ENCODE peak calls at places on chromosomes 12 and 14, in ten cellular contexts. One of them, this sample, is unnamed.

GRCh38 chr12:3004655-3005565 is 45.7 kb downstream of the TEAD4 start:
- DNase-seq in prostate gland: no peak
- DNase-seq in psoas muscle: no peak
- DNase-seq in cardiac fibroblast: no peak
- DNase-seq in NCI-H774: no peak
- DNase-seq in HT1080: no peak
- DNase-seq in Calu3: no peak
- DNase-seq in Right ventricle myocardium superior: no peak
- DNase-seq in NCI-H2081 treated with DMSO at 0.1 percent for 48 hours: no peak
- DNase-seq in skeletal muscle cell: no peak
- DNase-seq in this sample: no peak

GRCh38 chr14:71698027-71698426 is 234.2 kb upstream of the RGS6 start:
- DNase-seq in skeletal muscle cell: no peak
- DNase-seq in Calu3: no peak
- DNase-seq in NCI-H774: no peak
- DNase-seq in prostate gland: no peak
- DNase-seq in cardiac fibroblast: no peak
- DNase-seq in Right ventricle myocardium superior: no peak
- DNase-seq in NCI-H2081 treated with DMSO at 0.1 percent for 48 hours: no peak
- DNase-seq in HT1080: no peak
- DNase-seq in psoas muscle: no peak
- DNase-seq in this sample: no peak

GRCh38 chr12:17992002-17992656 is 97.9 kb downstream of the RERGL start:
- DNase-seq in prostate gland: no peak
- DNase-seq in Calu3: peak
- DNase-seq in Right ventricle myocardium superior: no peak
- DNase-seq in cardiac fibroblast: peak
- DNase-seq in NCI-H774: peak
- DNase-seq in skeletal muscle cell: peak
- DNase-seq in HT1080: peak
- DNase-seq in psoas muscle: no peak
- DNase-seq in NCI-H2081 treated with DMSO at 0.1 percent for 48 hours: peak
- DNase-seq in this sample: no peak

GRCh38 chr12:91126516-91126915 is 15.2 kb upstream of the LUM start:
- DNase-seq in Right ventricle myocardium superior: no peak
- DNase-seq in cardiac fibroblast: no peak
- DNase-seq in psoas muscle: no peak
- DNase-seq in NCI-H2081 treated with DMSO at 0.1 percent for 48 hours: no peak
- DNase-seq in HT1080: no peak
- DNase-seq in skeletal muscle cell: no peak
- DNase-seq in prostate gland: no peak
- DNase-seq in NCI-H774: no peak
- DNase-seq in Calu3: no peak
- DNase-seq in this sample: no peak

GRCh38 chr12:26935636-26936378 is 2.0 kb downstream of the INTS13 start:
- DNase-seq in NCI-H2081 treated with DMSO at 0.1 percent for 48 hours: no peak
- DNase-seq in HT1080: no peak
- DNase-seq in Calu3: no peak
- DNase-seq in NCI-H774: no peak
- DNase-seq in skeletal muscle cell: no peak
- DNase-seq in Right ventricle myocardium superior: no peak
- DNase-seq in prostate gland: no peak
- DNase-seq in cardiac fibroblast: no peak
- DNase-seq in psoas muscle: no peak
- DNase-seq in this sample: no peak

GRCh38 chr14:57982802-57983201 is 116.9 kb upstream of the SLC35F4 start:
- DNase-seq in NCI-H774: peak
- DNase-seq in skeletal muscle cell: no peak
- DNase-seq in HT1080: no peak
- DNase-seq in Right ventricle myocardium superior: no peak
- DNase-seq in Calu3: no peak
- DNase-seq in NCI-H2081 treated with DMSO at 0.1 percent for 48 hours: no peak
- DNase-seq in psoas muscle: no peak
- DNase-seq in cardiac fibroblast: no peak
- DNase-seq in prostate gland: no peak
- DNase-seq in this sample: no peak

GRCh38 chr12:118358607-118359540 is 13.8 kb downstream of the TAOK3 start:
- DNase-seq in HT1080: no peak
- DNase-seq in psoas muscle: no peak
- DNase-seq in prostate gland: no peak
- DNase-seq in Right ventricle myocardium superior: no peak
- DNase-seq in Calu3: no peak
- DNase-seq in skeletal muscle cell: no peak
- DNase-seq in cardiac fibroblast: no peak
- DNase-seq in NCI-H2081 treated with DMSO at 0.1 percent for 48 hours: no peak
- DNase-seq in NCI-H774: no peak
- DNase-seq in this sample: no peak

GRCh38 chr14:90677484-90678045 is 138.7 kb downstream of the TTC7B start:
- DNase-seq in psoas muscle: no peak
- DNase-seq in Calu3: no peak
- DNase-seq in prostate gland: no peak
- DNase-seq in NCI-H2081 treated with DMSO at 0.1 percent for 48 hours: no peak
- DNase-seq in HT1080: peak
- DNase-seq in NCI-H774: no peak
- DNase-seq in skeletal muscle cell: no peak
- DNase-seq in cardiac fibroblast: peak
- DNase-seq in Right ventricle myocardium superior: no peak
- DNase-seq in this sample: no peak

GRCh38 chr12:127143020-127143419 is 1124.0 kb upstream of the TMEM132C start:
- DNase-seq in Calu3: no peak
- DNase-seq in prostate gland: no peak
- DNase-seq in cardiac fibroblast: no peak
- DNase-seq in psoas muscle: no peak
- DNase-seq in Right ventricle myocardium superior: no peak
- DNase-seq in NCI-H774: peak
- DNase-seq in skeletal muscle cell: no peak
- DNase-seq in HT1080: no peak
- DNase-seq in NCI-H2081 treated with DMSO at 0.1 percent for 48 hours: no peak
- DNase-seq in this sample: no peak

GRCh38 chr14:61042220-61042619 is 61.2 kb downstream of the SLC38A6 start:
- DNase-seq in Right ventricle myocardium superior: no peak
- DNase-seq in psoas muscle: no peak
- DNase-seq in Calu3: no peak
- DNase-seq in prostate gland: no peak
- DNase-seq in HT1080: no peak
- DNase-seq in skeletal muscle cell: no peak
- DNase-seq in NCI-H774: peak
- DNase-seq in cardiac fibroblast: no peak
- DNase-seq in NCI-H2081 treated with DMSO at 0.1 percent for 48 hours: no peak
- DNase-seq in this sample: no peak

GRCh38 chr12:80636832-80637231 is 70.6 kb upstream of the MYF6 start:
- DNase-seq in NCI-H2081 treated with DMSO at 0.1 percent for 48 hours: no peak
- DNase-seq in Calu3: no peak
- DNase-seq in psoas muscle: no peak
- DNase-seq in cardiac fibroblast: peak
- DNase-seq in NCI-H774: no peak
- DNase-seq in HT1080: peak
- DNase-seq in prostate gland: no peak
- DNase-seq in Right ventricle myocardium superior: no peak
- DNase-seq in skeletal muscle cell: no peak
- DNase-seq in this sample: no peak

GRCh38 chr12:106170285-106170684 is 31.5 kb upstream of the NUAK1 start:
- DNase-seq in Right ventricle myocardium superior: no peak
- DNase-seq in cardiac fibroblast: peak
- DNase-seq in NCI-H774: no peak
- DNase-seq in HT1080: peak
- DNase-seq in skeletal muscle cell: peak
- DNase-seq in Calu3: no peak
- DNase-seq in prostate gland: no peak
- DNase-seq in psoas muscle: peak
- DNase-seq in NCI-H2081 treated with DMSO at 0.1 percent for 48 hours: no peak
- DNase-seq in this sample: peak

GRCh38 chr12:63064080-63064479 is 86.9 kb downstream of the AVPR1A start:
- DNase-seq in NCI-H774: no peak
- DNase-seq in Right ventricle myocardium superior: no peak
- DNase-seq in prostate gland: no peak
- DNase-seq in skeletal muscle cell: no peak
- DNase-seq in cardiac fibroblast: peak
- DNase-seq in Calu3: no peak
- DNase-seq in psoas muscle: no peak
- DNase-seq in HT1080: peak
- DNase-seq in NCI-H2081 treated with DMSO at 0.1 percent for 48 hours: no peak
- DNase-seq in this sample: no peak

GRCh38 chr14:103014466-103015319 is 42.7 kb downstream of the CDC42BPB start:
- DNase-seq in psoas muscle: no peak
- DNase-seq in NCI-H2081 treated with DMSO at 0.1 percent for 48 hours: peak
- DNase-seq in NCI-H774: no peak
- DNase-seq in Calu3: no peak
- DNase-seq in HT1080: peak
- DNase-seq in prostate gland: no peak
- DNase-seq in Right ventricle myocardium superior: no peak
- DNase-seq in cardiac fibroblast: peak
- DNase-seq in skeletal muscle cell: no peak
- DNase-seq in this sample: no peak

GRCh38 chr14:34212574-34212973 is 249.5 kb downstream of the SPTSSA start:
- DNase-seq in Calu3: no peak
- DNase-seq in psoas muscle: no peak
- DNase-seq in NCI-H2081 treated with DMSO at 0.1 percent for 48 hours: no peak
- DNase-seq in HT1080: no peak
- DNase-seq in cardiac fibroblast: no peak
- DNase-seq in prostate gland: no peak
- DNase-seq in skeletal muscle cell: no peak
- DNase-seq in Right ventricle myocardium superior: no peak
- DNase-seq in NCI-H774: no peak
- DNase-seq in this sample: no peak

GRCh38 chr14:68910540-68910939 is 68.6 kb downstream of the ACTN1 start:
- DNase-seq in Calu3: no peak
- DNase-seq in psoas muscle: no peak
- DNase-seq in cardiac fibroblast: peak
- DNase-seq in Right ventricle myocardium superior: no peak
- DNase-seq in NCI-H2081 treated with DMSO at 0.1 percent for 48 hours: no peak
- DNase-seq in HT1080: peak
- DNase-seq in skeletal muscle cell: no peak
- DNase-seq in prostate gland: no peak
- DNase-seq in NCI-H774: no peak
- DNase-seq in this sample: no peak

GRCh38 chr14:99296517-99296916 is 24.5 kb upstream of the BCL11B start:
- DNase-seq in Right ventricle myocardium superior: no peak
- DNase-seq in cardiac fibroblast: no peak
- DNase-seq in NCI-H2081 treated with DMSO at 0.1 percent for 48 hours: no peak
- DNase-seq in psoas muscle: no peak
- DNase-seq in prostate gland: no peak
- DNase-seq in HT1080: no peak
- DNase-seq in Calu3: no peak
- DNase-seq in NCI-H774: no peak
- DNase-seq in skeletal muscle cell: no peak
- DNase-seq in this sample: no peak

GRCh38 chr14:67583711-67584644 is 16.1 kb downstream of the PIGH start:
- DNase-seq in skeletal muscle cell: peak
- DNase-seq in cardiac fibroblast: peak
- DNase-seq in Right ventricle myocardium superior: no peak
- DNase-seq in psoas muscle: no peak
- DNase-seq in prostate gland: peak
- DNase-seq in NCI-H2081 treated with DMSO at 0.1 percent for 48 hours: no peak
- DNase-seq in NCI-H774: no peak
- DNase-seq in Calu3: peak
- DNase-seq in HT1080: peak
- DNase-seq in this sample: peak

GRCh38 chr12:120529641-120530314 is 820 bp upstream of the COQ5 start:
- DNase-seq in Calu3: peak
- DNase-seq in NCI-H2081 treated with DMSO at 0.1 percent for 48 hours: peak
- DNase-seq in HT1080: peak
- DNase-seq in cardiac fibroblast: peak
- DNase-seq in Right ventricle myocardium superior: no peak
- DNase-seq in NCI-H774: peak
- DNase-seq in skeletal muscle cell: no peak
- DNase-seq in prostate gland: peak
- DNase-seq in psoas muscle: no peak
- DNase-seq in this sample: no peak

GRCh38 chr14:77375973-77376372 is 921 bp downstream of the TMED8 start:
- DNase-seq in NCI-H774: no peak
- DNase-seq in cardiac fibroblast: peak
- DNase-seq in NCI-H2081 treated with DMSO at 0.1 percent for 48 hours: no peak
- DNase-seq in prostate gland: no peak
- DNase-seq in Right ventricle myocardium superior: no peak
- DNase-seq in HT1080: no peak
- DNase-seq in skeletal muscle cell: no peak
- DNase-seq in psoas muscle: no peak
- DNase-seq in Calu3: no peak
- DNase-seq in this sample: no peak

GRCh38 chr14:102144914-102145313 is 5.2 kb downstream of the WDR20 start:
- DNase-seq in prostate gland: no peak
- DNase-seq in Calu3: no peak
- DNase-seq in NCI-H2081 treated with DMSO at 0.1 percent for 48 hours: no peak
- DNase-seq in psoas muscle: no peak
- DNase-seq in cardiac fibroblast: no peak
- DNase-seq in skeletal muscle cell: no peak
- DNase-seq in NCI-H774: no peak
- DNase-seq in HT1080: no peak
- DNase-seq in Right ventricle myocardium superior: no peak
- DNase-seq in this sample: no peak

GRCh38 chr12:112906712-112907414 is at the start of gene OAS1:
- DNase-seq in Right ventricle myocardium superior: no peak
- DNase-seq in Calu3: peak
- DNase-seq in HT1080: peak
- DNase-seq in cardiac fibroblast: peak
- DNase-seq in skeletal muscle cell: no peak
- DNase-seq in psoas muscle: no peak
- DNase-seq in prostate gland: peak
- DNase-seq in NCI-H774: peak
- DNase-seq in NCI-H2081 treated with DMSO at 0.1 percent for 48 hours: no peak
- DNase-seq in this sample: peak

GRCh38 chr14:64726585-64726890 is 22.3 kb downstream of the PLEKHG3 start:
- DNase-seq in Right ventricle myocardium superior: peak
- DNase-seq in prostate gland: no peak
- DNase-seq in Calu3: peak
- DNase-seq in skeletal muscle cell: no peak
- DNase-seq in NCI-H2081 treated with DMSO at 0.1 percent for 48 hours: no peak
- DNase-seq in cardiac fibroblast: peak
- DNase-seq in HT1080: peak
- DNase-seq in NCI-H774: no peak
- DNase-seq in psoas muscle: no peak
- DNase-seq in this sample: no peak

GRCh38 chr12:88801227-88802225 is 221.3 kb upstream of the KITLG start:
- DNase-seq in prostate gland: no peak
- DNase-seq in skeletal muscle cell: no peak
- DNase-seq in Calu3: no peak
- DNase-seq in NCI-H2081 treated with DMSO at 0.1 percent for 48 hours: no peak
- DNase-seq in NCI-H774: no peak
- DNase-seq in Right ventricle myocardium superior: no peak
- DNase-seq in cardiac fibroblast: no peak
- DNase-seq in HT1080: no peak
- DNase-seq in psoas muscle: no peak
- DNase-seq in this sample: no peak

GRCh38 chr14:55579724-55580400 is at the start of gene KTN1:
- DNase-seq in prostate gland: peak
- DNase-seq in NCI-H774: peak
- DNase-seq in NCI-H2081 treated with DMSO at 0.1 percent for 48 hours: no peak
- DNase-seq in Right ventricle myocardium superior: peak
- DNase-seq in cardiac fibroblast: peak
- DNase-seq in skeletal muscle cell: peak
- DNase-seq in psoas muscle: peak
- DNase-seq in Calu3: peak
- DNase-seq in HT1080: peak
- DNase-seq in this sample: peak

GRCh38 chr12:96104566-96104965 is 69.2 kb upstream of the LTA4H start:
- DNase-seq in psoas muscle: no peak
- DNase-seq in skeletal muscle cell: no peak
- DNase-seq in Calu3: no peak
- DNase-seq in NCI-H774: no peak
- DNase-seq in cardiac fibroblast: no peak
- DNase-seq in Right ventricle myocardium superior: no peak
- DNase-seq in NCI-H2081 treated with DMSO at 0.1 percent for 48 hours: no peak
- DNase-seq in HT1080: no peak
- DNase-seq in prostate gland: no peak
- DNase-seq in this sample: no peak

GRCh38 chr14:35553808-35554207 is 19.8 kb downstream of the INSM2 start:
- DNase-seq in cardiac fibroblast: peak
- DNase-seq in skeletal muscle cell: no peak
- DNase-seq in NCI-H774: no peak
- DNase-seq in HT1080: peak
- DNase-seq in Calu3: no peak
- DNase-seq in prostate gland: no peak
- DNase-seq in Right ventricle myocardium superior: no peak
- DNase-seq in psoas muscle: no peak
- DNase-seq in NCI-H2081 treated with DMSO at 0.1 percent for 48 hours: no peak
- DNase-seq in this sample: no peak

GRCh38 chr12:89016970-89017778 is 335.1 kb downstream of the DUSP6 start:
- DNase-seq in NCI-H2081 treated with DMSO at 0.1 percent for 48 hours: peak
- DNase-seq in Calu3: peak
- DNase-seq in psoas muscle: peak
- DNase-seq in HT1080: peak
- DNase-seq in cardiac fibroblast: peak
- DNase-seq in NCI-H774: peak
- DNase-seq in Right ventricle myocardium superior: no peak
- DNase-seq in prostate gland: peak
- DNase-seq in skeletal muscle cell: no peak
- DNase-seq in this sample: no peak

This sample was measured in lower leg skin.